ENCODE peak calls at places on chromosome 17, in five cellular contexts. H is transverse colon, X is psoas muscle, N is H9, L is PC-9. V is an unnamed sample.
A peak's percentile ranks its signal among the peaks of the same experiment; 100 is the strongest.

GRCh38 chr17:79842136-79842655 is 3.0 kb upstream of the CBX4 start:
- DNase-seq in H (no peak), X (no peak), N (peak; percentile 75), L (no peak), V (no peak)

GRCh38 chr17:60631119-60631518 is 31.1 kb downstream of the PPM1D start:
- DNase-seq in H (no peak), X (no peak), N (no peak), L (no peak), V (no peak)

GRCh38 chr17:17966399-17966798 is 5.8 kb downstream of the TOM1L2 start:
- DNase-seq in H (no peak), X (no peak), N (no peak), L (no peak), V (no peak)

GRCh38 chr17:37417852-37418251 is 11.2 kb downstream of the TADA2A start:
- DNase-seq in H (no peak), X (no peak), N (no peak), L (no peak), V (no peak)

GRCh38 chr17:72387969-72388368 is 267.1 kb downstream of the SOX9 start:
- DNase-seq in H (no peak), X (no peak), N (no peak), L (no peak), V (no peak)

GRCh38 chr17:44221072-44221861 is 1.8 kb upstream of the UBTF start:
- DNase-seq in H (peak; percentile 79), X (peak; percentile 67), N (peak; percentile 84), L (peak; percentile 64), V (no peak)

GRCh38 chr17:63331301-63331700 is 114.8 kb downstream of the CYB561 start:
- DNase-seq in H (no peak), X (no peak), N (no peak), L (no peak), V (no peak)

GRCh38 chr17:7809086-7809790 is 24.8 kb upstream of the KDM6B start:
- DNase-seq in H (no peak), X (no peak), N (no peak), L (peak; percentile 87), V (no peak)

GRCh38 chr17:20955437-20956323 is 87.1 kb downstream of the USP22 start:
- DNase-seq in H (no peak), X (peak; percentile 31), N (no peak), L (peak; percentile 64), V (peak; percentile 58)

GRCh38 chr17:64741038-64741641 is 79.0 kb upstream of the SMURF2 start:
- DNase-seq in H (no peak), X (no peak), N (no peak), L (no peak), V (no peak)

GRCh38 chr17:40901981-40902862 is 17.2 kb upstream of the KRT20 start:
- DNase-seq in H (peak; percentile 73), X (no peak), N (no peak), L (peak; percentile 97), V (peak; percentile 86)

GRCh38 chr17:73192894-73193701 is at the start of gene COG1:
- DNase-seq in H (peak; percentile 92), X (peak; percentile 90), N (peak; percentile 91), L (peak; percentile 67), V (no peak)

GRCh38 chr17:7846063-7846735 is 8.7 kb upstream of the TMEM88 start:
- DNase-seq in H (no peak), X (no peak), N (no peak), L (no peak), V (no peak)

GRCh38 chr17:10614536-10615155 is 42.5 kb downstream of the MYH3 start:
- DNase-seq in H (peak; percentile 36), X (peak; percentile 32), N (peak; percentile 86), L (no peak), V (no peak)

GRCh38 chr17:77229786-77230435 is 89.1 kb downstream of the SEC14L1 start:
- DNase-seq in H (no peak), X (no peak), N (no peak), L (no peak), V (no peak)

GRCh38 chr17:79633154-79633553 is 22.3 kb upstream of the RBFOX3 start:
- DNase-seq in H (peak; percentile 6), X (no peak), N (peak; percentile 24), L (no peak), V (no peak)

GRCh38 chr17:64073771-64074703 is 53.6 kb upstream of the ICAM2 start:
- DNase-seq in H (no peak), X (no peak), N (no peak), L (no peak), V (no peak)

GRCh38 chr17:9271989-9272388 is 250.7 kb downstream of the NTN1 start:
- DNase-seq in H (no peak), X (no peak), N (no peak), L (no peak), V (no peak)

GRCh38 chr17:79910985-79911361 is 71.7 kb upstream of the CBX4 start:
- DNase-seq in H (no peak), X (no peak), N (no peak), L (no peak), V (no peak)

GRCh38 chr17:47096343-47096742 is 92.8 kb downstream of the CDC27 start:
- DNase-seq in H (no peak), X (no peak), N (no peak), L (no peak), V (no peak)

GRCh38 chr17:81292450-81292849 is 2.7 kb downstream of the SLC38A10 start:
- DNase-seq in H (no peak), X (no peak), N (no peak), L (no peak), V (no peak)
- H3K27ac ChIP-seq in H (peak overlapping the region; percentile 96), X (peak overlapping the region; percentile 14), N (no peak overlapping the region), L (no peak overlapping the region), V (no peak overlapping the region)

DNA sequence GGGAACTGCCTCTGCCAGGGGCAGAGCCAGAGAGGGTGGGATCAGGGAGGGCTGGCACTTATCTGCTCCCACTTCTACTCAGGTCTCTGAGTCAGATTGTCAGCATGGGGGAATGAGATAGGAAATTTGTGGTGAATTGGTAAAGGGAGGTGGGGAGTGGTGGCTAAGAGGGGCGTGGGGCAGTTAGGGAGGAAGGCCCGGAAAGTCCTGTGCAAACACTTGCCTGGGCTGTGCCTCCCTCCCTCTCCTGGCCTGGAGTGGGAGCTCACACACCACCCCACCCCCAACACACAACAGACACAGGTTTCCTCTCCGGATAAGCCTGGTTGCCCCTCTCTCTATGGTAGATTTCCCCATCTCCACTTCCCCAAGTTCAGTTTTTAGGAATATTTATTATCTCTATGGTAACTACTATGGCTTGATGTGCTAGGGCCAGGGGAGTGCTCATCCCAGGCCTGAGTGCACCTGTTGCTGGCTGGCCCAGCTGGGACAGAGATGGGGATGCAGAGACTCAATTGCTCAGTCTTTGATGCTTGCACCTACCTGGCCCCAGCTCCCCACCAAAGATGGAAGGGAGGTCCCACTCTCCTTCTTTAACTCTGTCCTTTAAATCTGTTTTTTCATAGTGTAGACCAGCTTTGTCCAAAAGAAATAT is 2.7 kb downstream of the SPNS2 start:
- DNase-seq in H (no peak), X (no peak), N (no peak), L (peak; percentile 44), V (no peak)
- H3K27ac ChIP-seq in H (no peak overlapping the region), X (no peak overlapping the region), N (no peak overlapping the region), L (peak overlapping the region; percentile 21), V (no peak overlapping the region)

GRCh38 chr17:50170662-50171370 is 5.0 kb downstream of the SGCA start:
- DNase-seq in H (no peak), X (peak; percentile 35), N (no peak), L (peak; percentile 97), V (no peak)

GRCh38 chr17:50172130-50172529 is 6.3 kb downstream of the SGCA start:
- DNase-seq in H (no peak), X (peak; percentile 12), N (no peak), L (no peak), V (no peak)

GRCh38 chr17:50169881-50170459 is 4.2 kb downstream of the SGCA start:
- DNase-seq in H (no peak), X (peak; percentile 27), N (no peak), L (no peak), V (no peak)

GRCh38 chr17:50173335-50173941 is 7.6 kb downstream of the SGCA start:
- DNase-seq in H (no peak), X (peak; percentile 38), N (peak; percentile 73), L (peak; percentile 54), V (no peak)

DNA sequence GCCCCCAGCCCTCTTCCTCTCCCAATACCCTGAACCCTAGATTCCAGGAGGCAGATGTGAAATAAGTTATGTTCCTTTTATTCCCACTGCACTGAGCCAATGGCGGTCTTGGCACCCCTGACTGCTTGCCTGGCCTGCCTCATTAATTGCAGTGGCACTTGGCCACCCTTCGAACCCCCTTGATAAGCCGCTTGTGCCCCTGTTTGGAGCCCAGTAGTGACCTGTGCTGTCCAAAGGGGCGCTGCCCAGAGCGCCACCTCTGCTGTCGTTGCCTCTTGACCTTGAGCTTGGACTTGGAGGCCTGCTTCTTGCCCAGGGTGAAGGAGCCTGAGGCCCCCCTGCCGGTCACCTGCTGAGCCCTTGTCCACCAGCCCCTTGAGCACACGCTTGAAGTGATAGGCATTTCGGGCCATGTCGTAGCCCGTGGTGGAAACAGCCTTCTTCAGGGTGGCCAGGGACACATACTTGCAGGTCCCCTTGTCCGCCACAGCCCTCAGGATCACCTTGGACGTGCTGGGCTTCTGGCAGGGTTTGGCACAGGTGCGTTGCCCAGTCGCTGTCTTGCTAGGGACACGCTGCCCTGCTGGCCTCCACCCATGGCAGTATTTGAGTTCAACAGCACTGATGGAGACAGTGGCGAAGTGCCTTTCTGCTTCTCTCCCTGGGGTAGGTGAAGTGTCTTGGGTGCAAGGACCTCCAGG is 5.7 kb downstream of the SGCA start:
- DNase-seq in H (no peak), X (peak; percentile 14), N (no peak), L (no peak), V (no peak)
- H3K27ac ChIP-seq in H (no peak overlapping the region), X (peak overlapping the region; percentile 80), N (no peak overlapping the region), L (peak overlapping the region; percentile 83), V (no peak overlapping the region)

DNA sequence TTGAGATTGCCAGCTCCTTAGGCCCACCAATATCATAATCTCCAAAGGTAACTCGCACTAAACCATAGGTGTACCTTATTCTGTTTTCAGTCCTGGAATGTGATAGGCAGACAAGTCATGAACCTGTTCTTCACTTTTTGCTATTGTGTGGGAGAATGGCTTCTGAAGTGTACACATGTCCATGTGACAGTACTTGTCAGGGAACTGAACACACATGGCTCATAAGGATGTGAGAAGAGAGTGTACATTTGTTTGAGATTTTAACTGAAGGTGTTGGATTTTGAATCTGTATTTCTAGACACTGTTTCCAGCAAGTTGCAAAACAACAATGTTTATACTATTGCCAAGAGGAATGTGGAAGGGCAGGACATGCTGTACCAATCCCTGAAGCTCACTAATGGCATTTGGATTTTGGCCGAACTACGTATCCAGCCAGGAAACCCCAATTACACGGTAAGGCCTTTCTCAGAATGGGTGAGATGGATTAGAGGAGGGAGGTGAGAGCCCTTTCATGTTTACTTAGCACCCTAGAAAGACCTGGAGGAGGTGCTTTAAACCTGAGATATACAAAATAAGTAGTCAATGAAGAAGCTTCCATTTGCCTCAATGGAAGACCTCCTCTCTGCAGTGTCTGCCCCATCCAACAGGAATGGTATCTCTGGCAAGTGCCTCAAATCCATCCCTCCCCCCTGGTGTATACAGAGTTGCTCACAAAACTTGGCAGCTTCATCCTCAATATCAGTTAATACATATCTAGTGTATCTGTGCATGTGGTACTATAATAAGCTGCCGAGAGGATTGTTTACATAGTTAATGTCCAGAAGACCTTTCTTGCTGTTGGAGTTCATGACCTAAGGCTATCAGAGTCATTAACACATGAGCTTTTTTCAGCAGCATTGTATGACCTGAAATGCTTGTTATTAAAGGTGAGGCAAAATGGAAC is 14.3 kb upstream of the RASL10B start:
- DNase-seq in H (no peak), X (no peak), N (no peak), L (peak; percentile 44), V (no peak)
- H3K27ac ChIP-seq in H (peak overlapping the region; percentile 15), X (peak overlapping the region; percentile 60), N (no peak overlapping the region), L (no peak overlapping the region), V (no peak overlapping the region)